ENCODE peak calls at places on chromosomes 6 and 20, in ten cellular contexts. One of them, this sample, is unnamed. For H3K9me3 and H3K27me3, the result is how much of the 10 kb centered on the place peaks cover.

GRCh38 chr6:79307321-79308036 is 73.0 kb upstream of the HMGN3 start:
- DNase-seq in NT2/D1: no peak
- DNase-seq in tibial artery: no peak
- DNase-seq in esophagus squamous epithelium: no peak
- DNase-seq in AG04450: no peak
- DNase-seq in SK-N-SH: no peak
- DNase-seq in CD8-positive, alpha-beta T cell: no peak
- DNase-seq in cardiac muscle cell: no peak
- DNase-seq in body of pancreas: peak
- DNase-seq in mammary epithelial cell: peak
- DNase-seq in this sample: no peak

GRCh38 chr6:167811689-167812487 is 14.8 kb upstream of the AFDN start:
- DNase-seq in NT2/D1: no peak
- DNase-seq in body of pancreas: no peak
- DNase-seq in cardiac muscle cell: no peak
- DNase-seq in AG04450: no peak
- DNase-seq in tibial artery: no peak
- DNase-seq in SK-N-SH: no peak
- DNase-seq in esophagus squamous epithelium: no peak
- DNase-seq in mammary epithelial cell: no peak
- DNase-seq in CD8-positive, alpha-beta T cell: no peak
- DNase-seq in this sample: no peak

GRCh38 chr6:17417817-17418216 is 24.4 kb downstream of the CAP2 start:
- DNase-seq in AG04450: peak
- DNase-seq in SK-N-SH: peak
- DNase-seq in cardiac muscle cell: peak
- DNase-seq in esophagus squamous epithelium: no peak
- DNase-seq in body of pancreas: no peak
- DNase-seq in CD8-positive, alpha-beta T cell: no peak
- DNase-seq in tibial artery: no peak
- DNase-seq in mammary epithelial cell: peak
- DNase-seq in NT2/D1: peak
- DNase-seq in this sample: no peak

GRCh38 chr6:155795173-155795796 is 339.6 kb upstream of the NOX3 start:
- DNase-seq in NT2/D1: no peak
- DNase-seq in mammary epithelial cell: no peak
- DNase-seq in CD8-positive, alpha-beta T cell: no peak
- DNase-seq in cardiac muscle cell: no peak
- DNase-seq in body of pancreas: no peak
- DNase-seq in tibial artery: no peak
- DNase-seq in esophagus squamous epithelium: no peak
- DNase-seq in AG04450: no peak
- DNase-seq in SK-N-SH: no peak
- DNase-seq in this sample: no peak

GRCh38 chr6:74568851-74569250 is 637.0 kb downstream of the COL12A1 start:
- DNase-seq in AG04450: no peak
- DNase-seq in NT2/D1: no peak
- DNase-seq in mammary epithelial cell: no peak
- DNase-seq in body of pancreas: no peak
- DNase-seq in esophagus squamous epithelium: no peak
- DNase-seq in cardiac muscle cell: no peak
- DNase-seq in tibial artery: no peak
- DNase-seq in SK-N-SH: no peak
- DNase-seq in CD8-positive, alpha-beta T cell: no peak
- DNase-seq in this sample: no peak

GRCh38 chr6:151763303-151763702 is 44.2 kb upstream of the ESR1 start:
- DNase-seq in SK-N-SH: peak
- DNase-seq in tibial artery: no peak
- DNase-seq in mammary epithelial cell: peak
- DNase-seq in body of pancreas: no peak
- DNase-seq in esophagus squamous epithelium: no peak
- DNase-seq in CD8-positive, alpha-beta T cell: no peak
- DNase-seq in NT2/D1: no peak
- DNase-seq in AG04450: no peak
- DNase-seq in cardiac muscle cell: no peak
- DNase-seq in this sample: no peak

GRCh38 chr6:43221046-43221773 is 8.1 kb downstream of the DNPH1 start:
- DNase-seq in CD8-positive, alpha-beta T cell: no peak
- DNase-seq in mammary epithelial cell: peak
- DNase-seq in NT2/D1: no peak
- DNase-seq in cardiac muscle cell: no peak
- DNase-seq in esophagus squamous epithelium: no peak
- DNase-seq in body of pancreas: no peak
- DNase-seq in tibial artery: peak
- DNase-seq in SK-N-SH: no peak
- DNase-seq in AG04450: no peak
- DNase-seq in this sample: no peak

GRCh38 chr6:113057567-113058053 is 710.5 kb downstream of the RFPL4B start:
- DNase-seq in esophagus squamous epithelium: no peak
- DNase-seq in SK-N-SH: no peak
- DNase-seq in AG04450: no peak
- DNase-seq in tibial artery: no peak
- DNase-seq in body of pancreas: no peak
- DNase-seq in CD8-positive, alpha-beta T cell: no peak
- DNase-seq in NT2/D1: no peak
- DNase-seq in mammary epithelial cell: no peak
- DNase-seq in cardiac muscle cell: no peak
- DNase-seq in this sample: no peak

GRCh38 chr20:51276331-51276730 is 253.4 kb upstream of the KCNG1 start:
- DNase-seq in CD8-positive, alpha-beta T cell: no peak
- DNase-seq in NT2/D1: no peak
- DNase-seq in esophagus squamous epithelium: no peak
- DNase-seq in body of pancreas: no peak
- DNase-seq in tibial artery: no peak
- DNase-seq in SK-N-SH: no peak
- DNase-seq in mammary epithelial cell: no peak
- DNase-seq in AG04450: no peak
- DNase-seq in cardiac muscle cell: no peak
- DNase-seq in this sample: no peak

GRCh38 chr6:71197267-71197666 is 91.3 kb upstream of the OGFRL1 start:
- DNase-seq in cardiac muscle cell: no peak
- DNase-seq in mammary epithelial cell: peak
- DNase-seq in AG04450: no peak
- DNase-seq in CD8-positive, alpha-beta T cell: no peak
- DNase-seq in esophagus squamous epithelium: no peak
- DNase-seq in body of pancreas: no peak
- DNase-seq in NT2/D1: no peak
- DNase-seq in SK-N-SH: no peak
- DNase-seq in tibial artery: no peak
- DNase-seq in this sample: no peak

GRCh38 chr6:3518356-3518841 is 61.5 kb upstream of the SLC22A23 start:
- DNase-seq in NT2/D1: no peak
- DNase-seq in mammary epithelial cell: peak
- DNase-seq in body of pancreas: no peak
- DNase-seq in tibial artery: peak
- DNase-seq in CD8-positive, alpha-beta T cell: no peak
- DNase-seq in cardiac muscle cell: no peak
- DNase-seq in AG04450: peak
- DNase-seq in SK-N-SH: no peak
- DNase-seq in esophagus squamous epithelium: no peak
- DNase-seq in this sample: no peak

GRCh38 chr6:151536280-151536534 is 42.4 kb downstream of the CCDC170 start:
- DNase-seq in cardiac muscle cell: no peak
- DNase-seq in body of pancreas: no peak
- DNase-seq in NT2/D1: no peak
- DNase-seq in mammary epithelial cell: no peak
- DNase-seq in CD8-positive, alpha-beta T cell: no peak
- DNase-seq in AG04450: no peak
- DNase-seq in SK-N-SH: no peak
- DNase-seq in esophagus squamous epithelium: no peak
- DNase-seq in tibial artery: no peak
- DNase-seq in this sample: no peak

GRCh38 chr6:111683749-111684267 is 78.1 kb upstream of the TRAF3IP2 start:
- DNase-seq in NT2/D1: no peak
- DNase-seq in cardiac muscle cell: no peak
- DNase-seq in body of pancreas: no peak
- DNase-seq in mammary epithelial cell: no peak
- DNase-seq in AG04450: peak
- DNase-seq in esophagus squamous epithelium: no peak
- DNase-seq in CD8-positive, alpha-beta T cell: no peak
- DNase-seq in SK-N-SH: no peak
- DNase-seq in tibial artery: no peak
- DNase-seq in this sample: peak

GRCh38 chr20:8244637-8245036 is 112.6 kb downstream of the PLCB1 start:
- DNase-seq in NT2/D1: no peak
- DNase-seq in CD8-positive, alpha-beta T cell: no peak
- DNase-seq in tibial artery: no peak
- DNase-seq in esophagus squamous epithelium: no peak
- DNase-seq in SK-N-SH: no peak
- DNase-seq in cardiac muscle cell: no peak
- DNase-seq in mammary epithelial cell: no peak
- DNase-seq in AG04450: peak
- DNase-seq in body of pancreas: peak
- DNase-seq in this sample: no peak

DNA sequence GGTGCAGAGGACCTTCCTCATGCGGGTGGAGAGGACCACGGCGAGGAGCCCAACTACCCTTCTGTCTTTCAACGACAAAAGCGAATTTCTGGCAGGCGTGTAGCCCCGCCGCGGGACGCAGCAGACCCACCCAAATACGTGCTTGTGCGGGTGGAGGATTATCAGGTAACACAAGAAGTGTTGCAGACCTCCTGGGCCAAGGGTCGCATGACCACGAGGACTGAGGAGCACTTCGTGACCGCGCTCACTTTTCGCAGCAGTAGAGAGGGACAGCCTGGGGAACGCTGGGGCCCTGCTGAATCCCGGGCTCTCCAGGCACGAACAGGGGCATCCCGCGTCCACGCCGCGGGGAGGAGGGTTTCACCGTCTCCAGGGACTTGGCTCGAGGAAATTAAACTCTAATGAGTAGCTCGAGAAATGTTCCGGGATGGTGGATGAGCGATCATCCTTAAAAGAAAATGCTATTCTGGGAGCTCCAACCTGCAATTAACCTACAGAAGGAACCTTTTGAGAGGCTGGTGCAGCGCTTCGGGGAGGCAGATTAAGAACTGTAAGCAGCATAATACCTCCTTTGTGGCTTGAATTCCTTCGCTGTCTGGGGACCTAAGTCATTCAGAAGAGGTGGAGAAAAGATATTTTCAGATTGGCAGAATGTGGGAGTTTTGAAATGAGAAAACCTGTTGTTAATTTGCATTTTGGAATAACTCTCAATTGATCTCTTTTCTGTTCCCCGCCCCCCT is 828 bp downstream of the C6orf141 start:
- DNase-seq in NT2/D1: peak
- DNase-seq in body of pancreas: peak
- DNase-seq in tibial artery: peak
- DNase-seq in CD8-positive, alpha-beta T cell: no peak
- DNase-seq in cardiac muscle cell: peak
- DNase-seq in AG04450: no peak
- DNase-seq in esophagus squamous epithelium: no peak
- DNase-seq in mammary epithelial cell: no peak
- DNase-seq in SK-N-SH: no peak
- DNase-seq in this sample: no peak
- H3K9me3 ChIP-seq in NT2/D1: under half
- H3K9me3 ChIP-seq in body of pancreas: under half
- H3K9me3 ChIP-seq in tibial artery: under half
- H3K9me3 ChIP-seq in CD8-positive, alpha-beta T cell: under half
- H3K9me3 ChIP-seq in cardiac muscle cell: under half
- H3K9me3 ChIP-seq in AG04450: under half
- H3K9me3 ChIP-seq in esophagus squamous epithelium: under half
- H3K9me3 ChIP-seq in mammary epithelial cell: under half
- H3K9me3 ChIP-seq in SK-N-SH: under half
- H3K9me3 ChIP-seq in this sample: under half

GRCh38 chr20:59181936-59182335 is 18.3 kb downstream of the ZNF831 start:
- DNase-seq in tibial artery: no peak
- DNase-seq in cardiac muscle cell: no peak
- DNase-seq in CD8-positive, alpha-beta T cell: no peak
- DNase-seq in SK-N-SH: no peak
- DNase-seq in AG04450: no peak
- DNase-seq in esophagus squamous epithelium: no peak
- DNase-seq in mammary epithelial cell: no peak
- DNase-seq in NT2/D1: no peak
- DNase-seq in body of pancreas: no peak
- DNase-seq in this sample: no peak
- H3K27me3 ChIP-seq in tibial artery: under half
- H3K27me3 ChIP-seq in cardiac muscle cell: under half
- H3K27me3 ChIP-seq in CD8-positive, alpha-beta T cell: under half
- H3K27me3 ChIP-seq in SK-N-SH: under half
- H3K27me3 ChIP-seq in AG04450: under half
- H3K27me3 ChIP-seq in esophagus squamous epithelium: under half
- H3K27me3 ChIP-seq in mammary epithelial cell: under half
- H3K27me3 ChIP-seq in NT2/D1: under half
- H3K27me3 ChIP-seq in body of pancreas: under half
- H3K27me3 ChIP-seq in this sample: under half

DNA sequence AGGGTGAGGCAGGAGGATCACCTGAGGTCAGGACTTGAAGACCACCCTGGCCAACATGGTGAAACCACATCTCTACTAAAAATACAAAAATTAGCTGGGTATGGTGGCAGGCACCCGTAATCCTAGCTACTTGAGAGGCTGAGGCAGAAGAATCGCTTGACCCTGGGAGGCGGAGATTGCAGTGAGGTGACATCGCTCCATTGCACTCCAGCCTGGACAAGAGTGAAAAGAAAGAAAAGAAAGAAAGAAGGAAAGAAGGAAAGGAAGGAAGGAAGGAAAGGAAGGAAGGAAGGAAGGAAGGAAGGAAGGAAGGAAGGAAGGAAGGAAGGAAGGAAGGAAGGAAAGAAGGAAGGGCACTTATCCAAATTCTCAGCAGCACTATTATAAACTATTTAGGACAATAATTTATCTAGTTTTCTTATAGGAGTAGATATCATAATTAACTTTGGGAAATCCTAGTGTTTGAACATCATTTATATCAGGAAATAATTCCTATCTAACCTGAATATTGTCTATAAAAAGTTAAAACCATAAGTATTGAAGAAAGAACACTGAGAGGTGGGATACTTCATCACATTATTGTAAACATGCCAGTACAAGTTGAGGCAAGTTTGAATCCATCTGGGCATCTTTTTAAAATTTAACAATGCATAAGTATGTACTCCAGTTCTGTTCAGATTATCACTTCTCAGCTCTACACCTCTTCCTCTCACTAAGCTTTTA is 305.5 kb downstream of the SLC35F1 start:
- DNase-seq in NT2/D1: no peak
- DNase-seq in tibial artery: no peak
- DNase-seq in AG04450: no peak
- DNase-seq in cardiac muscle cell: no peak
- DNase-seq in mammary epithelial cell: no peak
- DNase-seq in SK-N-SH: no peak
- DNase-seq in esophagus squamous epithelium: no peak
- DNase-seq in body of pancreas: no peak
- DNase-seq in CD8-positive, alpha-beta T cell: no peak
- DNase-seq in this sample: no peak
- H3K9me3 ChIP-seq in NT2/D1: under half
- H3K9me3 ChIP-seq in tibial artery: under half
- H3K9me3 ChIP-seq in AG04450: under half
- H3K9me3 ChIP-seq in cardiac muscle cell: under half
- H3K9me3 ChIP-seq in mammary epithelial cell: under half
- H3K9me3 ChIP-seq in SK-N-SH: under half
- H3K9me3 ChIP-seq in esophagus squamous epithelium: under half
- H3K9me3 ChIP-seq in body of pancreas: under half
- H3K9me3 ChIP-seq in CD8-positive, alpha-beta T cell: under half
- H3K9me3 ChIP-seq in this sample: under half

DNA sequence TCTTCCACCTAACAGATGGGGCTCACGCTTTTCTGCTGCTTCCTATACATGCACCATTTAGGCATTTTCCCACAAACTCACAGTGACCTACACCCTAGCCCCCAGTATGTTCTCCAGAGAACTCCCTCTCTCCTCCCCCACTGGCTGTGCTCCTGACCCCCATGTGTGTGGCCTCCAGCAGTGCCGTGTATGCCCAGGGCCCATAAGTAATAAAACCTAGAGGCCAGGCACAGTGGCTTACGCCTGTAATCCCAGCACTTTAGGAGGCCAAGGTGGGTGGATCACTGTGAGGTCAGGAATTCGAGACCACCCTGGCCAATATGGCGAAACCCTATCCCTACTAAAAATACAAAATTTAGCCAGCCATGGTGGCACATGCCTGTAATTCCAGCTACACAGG is 54.7 kb upstream of the NXT1 start:
- DNase-seq in CD8-positive, alpha-beta T cell: no peak
- DNase-seq in SK-N-SH: no peak
- DNase-seq in mammary epithelial cell: no peak
- DNase-seq in AG04450: no peak
- DNase-seq in esophagus squamous epithelium: no peak
- DNase-seq in tibial artery: no peak
- DNase-seq in NT2/D1: no peak
- DNase-seq in body of pancreas: no peak
- DNase-seq in cardiac muscle cell: no peak
- DNase-seq in this sample: no peak
- H3K27me3 ChIP-seq in CD8-positive, alpha-beta T cell: under half
- H3K27me3 ChIP-seq in SK-N-SH: half or more
- H3K27me3 ChIP-seq in mammary epithelial cell: under half
- H3K27me3 ChIP-seq in AG04450: under half
- H3K27me3 ChIP-seq in esophagus squamous epithelium: under half
- H3K27me3 ChIP-seq in tibial artery: under half
- H3K27me3 ChIP-seq in NT2/D1: under half
- H3K27me3 ChIP-seq in body of pancreas: under half
- H3K27me3 ChIP-seq in cardiac muscle cell: under half
- H3K27me3 ChIP-seq in this sample: under half